ENCODE peak calls at places on chromosomes 6 and 20, in five cellular contexts. X, L, N, D and S are unnamed samples. For H3K4me1, the result is how much of the 10 kb centered on the place peaks cover.

GRCh38 chr20:49812463-49813304 is at the start of gene SLC9A8:
- DNase-seq in L (peak), N (peak), X (peak), D (peak), S (peak)

GRCh38 chr6:37583261-37583660 is 83.6 kb upstream of the CCDC167 start:
- DNase-seq in N (peak), L (no peak), X (no peak), D (no peak), S (no peak)

GRCh38 chr6:36131517-36132220 is 1.4 kb downstream of the MAPK13 start:
- DNase-seq in L (peak), N (peak), D (no peak), X (peak), S (peak)

GRCh38 chr20:64104667-64105451 is 2.5 kb downstream of the NPBWR2 start:
- DNase-seq in N (no peak), D (no peak), X (no peak), L (no peak), S (no peak)

GRCh38 chr6:149716584-149716983 is 1.3 kb downstream of the LATS1 start:
- DNase-seq in L (no peak), N (peak), X (peak), D (peak), S (peak)

GRCh38 chr6:163466839-163467390 is 52.4 kb downstream of the QKI start:
- DNase-seq in L (no peak), X (no peak), D (no peak), N (no peak), S (no peak)

GRCh38 chr6:257031-257725 is 35.1 kb upstream of the DUSP22 start:
- DNase-seq in L (no peak), N (no peak), X (peak), D (no peak), S (no peak)

GRCh38 chr20:24657211-24657610 is 187.8 kb downstream of the SYNDIG1 start:
- DNase-seq in D (no peak), X (no peak), L (no peak), N (no peak), S (peak)

GRCh38 chr6:44064089-44064947 is 62.9 kb downstream of the MRPL14 start:
- DNase-seq in D (peak), L (peak), X (peak), N (no peak), S (peak)

GRCh38 chr6:2848851-2849250 is 7.2 kb upstream of the SERPINB1 start:
- DNase-seq in D (no peak), L (no peak), N (peak), X (no peak), S (no peak)

GRCh38 chr6:2000962-2001361 is 244.4 kb downstream of the GMDS start:
- DNase-seq in N (no peak), L (no peak), X (no peak), D (no peak), S (no peak)

GRCh38 chr20:47173596-47174216 is 182.8 kb downstream of the ZMYND8 start:
- DNase-seq in N (no peak), D (no peak), X (no peak), L (no peak), S (no peak)

GRCh38 chr6:63268574-63268973 is 51.2 kb downstream of the LGSN start:
- DNase-seq in D (no peak), L (no peak), X (no peak), N (no peak), S (no peak)

GRCh38 chr6:131948221-131948661 is 2.9 kb downstream of the CCN2 start:
- DNase-seq in D (no peak), X (peak), L (peak), N (no peak), S (peak)

GRCh38 chr6:3510617-3511016 is 53.8 kb upstream of the SLC22A23 start:
- DNase-seq in L (no peak), X (no peak), D (no peak), N (no peak), S (no peak)

GRCh38 chr6:110538416-110539060 is 62.1 kb upstream of the SLC22A16 start:
- DNase-seq in N (no peak), X (no peak), D (no peak), L (no peak), S (no peak)

GRCh38 chr6:155158044-155158843 is 105.6 kb upstream of the CLDN20 start:
- DNase-seq in X (peak), D (peak), L (no peak), N (no peak), S (peak)

GRCh38 chr20:48723308-48724264 is 104.2 kb downstream of the PREX1 start:
- DNase-seq in N (no peak), L (peak), D (no peak), X (peak), S (no peak)

GRCh38 chr6:46175976-46176375 is 5.2 kb upstream of the ENPP5 start:
- DNase-seq in N (no peak), L (no peak), X (no peak), D (no peak), S (no peak)

GRCh38 chr20:61295726-61296628 is 43.9 kb downstream of the CDH4 start:
- DNase-seq in D (peak), N (no peak), X (no peak), L (no peak), S (peak)

GRCh38 chr20:10955166-10955565 is 281.4 kb upstream of the JAG1 start:
- DNase-seq in L (no peak), D (no peak), N (no peak), X (peak), S (peak)

GRCh38 chr6:4059115-4059777 is 19.7 kb downstream of the FAM217A start:
- DNase-seq in N (no peak), D (peak), L (peak), X (peak), S (peak)

GRCh38 chr6:44349904-44350649 is 7.6 kb downstream of the SPATS1 start:
- DNase-seq in D (no peak), N (no peak), X (no peak), L (peak), S (no peak)

GRCh38 chr20:55153321-55153720 is 677.9 kb downstream of the DOK5 start:
- DNase-seq in X (no peak), L (no peak), D (peak), N (no peak), S (no peak)

GRCh38 chr6:26056583-26057350 is 30.5 kb upstream of the HFE start:
- DNase-seq in D (peak), N (peak), X (no peak), L (peak), S (peak)

GRCh38 chr6:134795696-134796095 is 154.2 kb downstream of the ALDH8A1 start:
- DNase-seq in X (no peak), L (no peak), D (no peak), N (no peak), S (peak)

GRCh38 chr6:109513571-109514071 is 30.6 kb upstream of the ZBTB24 start:
- DNase-seq in L (no peak), D (peak), X (peak), N (no peak), S (peak)

GRCh38 chr6:65157025-65157424 is 550.0 kb downstream of the EYS start:
- DNase-seq in L (no peak), D (no peak), N (no peak), X (no peak), S (no peak)

GRCh38 chr20:22491188-22491500 is 93.2 kb downstream of the FOXA2 start:
- DNase-seq in X (no peak), N (no peak), D (no peak), L (no peak), S (no peak)

GRCh38 chr6:105526198-105526872 is 123.5 kb upstream of the PREP start:
- DNase-seq in N (no peak), D (peak), L (no peak), X (no peak), S (no peak)

GRCh38 chr6:138555294-138555988 is 56.1 kb upstream of the NHSL1 start:
- DNase-seq in X (peak), D (peak), N (no peak), L (peak), S (no peak)

GRCh38 chr6:44489912-44490604 is 102.6 kb downstream of the CDC5L start:
- DNase-seq in X (peak), N (no peak), D (peak), L (no peak), S (peak)

GRCh38 chr6:39865011-39865888 is 69.0 kb downstream of the MOCS1 start:
- DNase-seq in D (peak), N (peak), L (peak), X (peak), S (peak)

GRCh38 chr6:14910692-14911547 is 334.9 kb upstream of the JARID2 start:
- DNase-seq in N (peak), L (no peak), X (peak), D (no peak), S (no peak)

GRCh38 chr20:46111836-46112212 is 6.3 kb upstream of the CD40 start:
- DNase-seq in N (no peak), X (no peak), D (no peak), L (no peak), S (no peak)

GRCh38 chr6:31624070-31624469 is 3.6 kb downstream of the PRRC2A start:
- DNase-seq in X (no peak), D (no peak), L (no peak), N (no peak), S (no peak)

GRCh38 chr6:129543981-129544380 is 166.0 kb downstream of the ARHGAP18 start:
- DNase-seq in D (no peak), L (no peak), X (no peak), N (no peak), S (peak)

GRCh38 chr6:165574770-165575549 is 88.1 kb downstream of the PDE10A start:
- DNase-seq in L (no peak), N (no peak), X (no peak), D (peak), S (peak)
- H3K4me1 ChIP-seq in L (under half), N (under half), X (under half), D (under half), S (under half)

GRCh38 chr20:35739294-35740163 is 2.5 kb downstream of the RBM39 start:
- DNase-seq in N (peak), X (peak), D (peak), L (peak), S (peak)
- H3K4me3 ChIP-seq in N (peak), X (peak), D (peak), L (peak), S (peak)

GRCh38 chr6:56938634-56939294 is 16.1 kb upstream of the BEND6 start:
- DNase-seq in L (peak), X (peak), N (no peak), D (peak), S (peak)
- H3K9ac ChIP-seq in L (no peak), X (peak), N (no peak), D (no peak), S (no peak)

GRCh38 chr20:32337937-32338661 is 20.0 kb upstream of the ASXL1 start:
- DNase-seq in D (no peak), N (no peak), X (no peak), L (no peak), S (no peak)
- H3K4me1 ChIP-seq in D (under half), N (under half), X (under half), L (under half), S (under half)

GRCh38 chr6:34036357-34037069 is 109.4 kb downstream of the GRM4 start:
- DNase-seq in L (no peak), D (no peak), N (no peak), X (no peak), S (no peak)
- H3K4me3 ChIP-seq in L (no peak), D (no peak), N (no peak), X (no peak), S (no peak)

DNA sequence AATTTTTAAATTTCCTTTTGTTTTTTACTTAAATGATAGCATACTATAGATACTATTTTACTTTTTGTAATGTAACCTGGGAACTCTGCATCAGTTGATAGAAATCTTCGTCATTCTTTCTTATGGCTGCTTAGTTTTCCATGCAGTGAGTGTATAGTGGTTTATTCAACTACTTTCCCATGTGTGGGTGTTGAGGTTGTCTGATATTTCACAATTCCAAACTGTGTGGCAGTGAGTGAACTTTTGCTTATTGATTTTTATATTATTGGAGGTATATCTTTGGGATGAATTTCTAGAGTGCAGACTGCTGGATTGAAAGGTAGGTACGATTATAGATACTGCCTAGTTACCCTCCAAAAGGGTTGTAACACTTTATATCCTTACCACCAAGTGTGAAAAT is 136.5 kb downstream of the CDKAL1 start:
- DNase-seq in D (no peak), N (no peak), L (no peak), X (no peak), S (no peak)
- H3K9ac ChIP-seq in D (no peak), N (no peak), L (no peak), X (no peak), S (no peak)